ENCODE peak calls at places on chromosomes 3 and 15, in eight cellular contexts. One of them, this sample, is unnamed.
A peak's percentile ranks its signal among the peaks of the same experiment; 100 is the strongest.

GRCh38 chr15:88627463-88627862 is 6.3 kb downstream of the AEN start:
- DNase-seq in neuronal stem cell: no peak
- DNase-seq in CD4-positive, alpha-beta T cell: peak; percentile 58
- DNase-seq in CD8-positive, alpha-beta T cell: peak; percentile 90
- DNase-seq in OCI-LY7: peak; percentile 85
- DNase-seq in sigmoid colon: peak; percentile 9
- DNase-seq in right lobe of liver: no peak
- DNase-seq in stomach: no peak
- DNase-seq in this sample: no peak

GRCh38 chr15:34841220-34841841 is 46.0 kb upstream of the ACTC1 start:
- DNase-seq in neuronal stem cell: no peak
- DNase-seq in CD4-positive, alpha-beta T cell: no peak
- DNase-seq in CD8-positive, alpha-beta T cell: no peak
- DNase-seq in OCI-LY7: no peak
- DNase-seq in sigmoid colon: no peak
- DNase-seq in right lobe of liver: no peak
- DNase-seq in stomach: no peak
- DNase-seq in this sample: no peak

GRCh38 chr3:139281512-139282196 is 62.2 kb upstream of the MRPS22 start:
- DNase-seq in neuronal stem cell: no peak
- DNase-seq in CD4-positive, alpha-beta T cell: no peak
- DNase-seq in CD8-positive, alpha-beta T cell: no peak
- DNase-seq in OCI-LY7: no peak
- DNase-seq in sigmoid colon: no peak
- DNase-seq in right lobe of liver: no peak
- DNase-seq in stomach: no peak
- DNase-seq in this sample: no peak

GRCh38 chr3:57164606-57165573 is at the start of gene IL17RD:
- DNase-seq in neuronal stem cell: peak; percentile 85
- DNase-seq in CD4-positive, alpha-beta T cell: no peak
- DNase-seq in CD8-positive, alpha-beta T cell: peak; percentile 35
- DNase-seq in OCI-LY7: peak; percentile 84
- DNase-seq in sigmoid colon: peak; percentile 90
- DNase-seq in right lobe of liver: peak; percentile 85
- DNase-seq in stomach: peak; percentile 79
- DNase-seq in this sample: peak; percentile 86

GRCh38 chr3:125401402-125401801 is 26.3 kb upstream of the ZNF148 start:
- DNase-seq in neuronal stem cell: no peak
- DNase-seq in CD4-positive, alpha-beta T cell: no peak
- DNase-seq in CD8-positive, alpha-beta T cell: no peak
- DNase-seq in OCI-LY7: no peak
- DNase-seq in sigmoid colon: no peak
- DNase-seq in right lobe of liver: no peak
- DNase-seq in stomach: no peak
- DNase-seq in this sample: no peak

GRCh38 chr3:15148614-15149013 is 49.7 kb upstream of the RBSN start:
- DNase-seq in neuronal stem cell: no peak
- DNase-seq in CD4-positive, alpha-beta T cell: no peak
- DNase-seq in CD8-positive, alpha-beta T cell: no peak
- DNase-seq in OCI-LY7: peak; percentile 9
- DNase-seq in sigmoid colon: no peak
- DNase-seq in right lobe of liver: no peak
- DNase-seq in stomach: no peak
- DNase-seq in this sample: no peak

GRCh38 chr15:31435256-31435781 is 108.7 kb downstream of the KLF13 start:
- DNase-seq in neuronal stem cell: peak; percentile 30
- DNase-seq in CD4-positive, alpha-beta T cell: peak; percentile 61
- DNase-seq in CD8-positive, alpha-beta T cell: peak; percentile 93
- DNase-seq in OCI-LY7: peak; percentile 94
- DNase-seq in sigmoid colon: peak; percentile 89
- DNase-seq in right lobe of liver: peak; percentile 78
- DNase-seq in stomach: peak; percentile 70
- DNase-seq in this sample: peak; percentile 90

GRCh38 chr3:88626426-88627120 is 476.8 kb downstream of the C3orf38 start:
- DNase-seq in neuronal stem cell: no peak
- DNase-seq in CD4-positive, alpha-beta T cell: no peak
- DNase-seq in CD8-positive, alpha-beta T cell: no peak
- DNase-seq in OCI-LY7: no peak
- DNase-seq in sigmoid colon: no peak
- DNase-seq in right lobe of liver: no peak
- DNase-seq in stomach: no peak
- DNase-seq in this sample: no peak

GRCh38 chr15:63449711-63450110 is 54.7 kb upstream of the USP3 start:
- DNase-seq in neuronal stem cell: no peak
- DNase-seq in CD4-positive, alpha-beta T cell: no peak
- DNase-seq in CD8-positive, alpha-beta T cell: no peak
- DNase-seq in OCI-LY7: no peak
- DNase-seq in sigmoid colon: no peak
- DNase-seq in right lobe of liver: peak; percentile 66
- DNase-seq in stomach: no peak
- DNase-seq in this sample: no peak

GRCh38 chr15:51038258-51039042 is 56.3 kb downstream of the TNFAIP8L3 start:
- DNase-seq in neuronal stem cell: no peak
- DNase-seq in CD4-positive, alpha-beta T cell: no peak
- DNase-seq in CD8-positive, alpha-beta T cell: no peak
- DNase-seq in OCI-LY7: no peak
- DNase-seq in sigmoid colon: no peak
- DNase-seq in right lobe of liver: no peak
- DNase-seq in stomach: no peak
- DNase-seq in this sample: no peak

GRCh38 chr3:38653685-38654537 is 4.4 kb upstream of the SCN5A start:
- DNase-seq in neuronal stem cell: no peak
- DNase-seq in CD4-positive, alpha-beta T cell: no peak
- DNase-seq in CD8-positive, alpha-beta T cell: no peak
- DNase-seq in OCI-LY7: no peak
- DNase-seq in sigmoid colon: peak; percentile 34
- DNase-seq in right lobe of liver: no peak
- DNase-seq in stomach: no peak
- DNase-seq in this sample: no peak

GRCh38 chr3:31091748-31092147 is 197.3 kb upstream of the GADL1 start:
- DNase-seq in neuronal stem cell: no peak
- DNase-seq in CD4-positive, alpha-beta T cell: no peak
- DNase-seq in CD8-positive, alpha-beta T cell: no peak
- DNase-seq in OCI-LY7: no peak
- DNase-seq in sigmoid colon: no peak
- DNase-seq in right lobe of liver: no peak
- DNase-seq in stomach: no peak
- DNase-seq in this sample: no peak

GRCh38 chr3:30567139-30567753 is 39.2 kb upstream of the TGFBR2 start:
- DNase-seq in neuronal stem cell: no peak
- DNase-seq in CD4-positive, alpha-beta T cell: no peak
- DNase-seq in CD8-positive, alpha-beta T cell: no peak
- DNase-seq in OCI-LY7: no peak
- DNase-seq in sigmoid colon: no peak
- DNase-seq in right lobe of liver: peak; percentile 19
- DNase-seq in stomach: no peak
- DNase-seq in this sample: no peak

GRCh38 chr3:107690522-107691138 is 167.9 kb downstream of the BBX start:
- DNase-seq in neuronal stem cell: no peak
- DNase-seq in CD4-positive, alpha-beta T cell: no peak
- DNase-seq in CD8-positive, alpha-beta T cell: no peak
- DNase-seq in OCI-LY7: peak; percentile 65
- DNase-seq in sigmoid colon: no peak
- DNase-seq in right lobe of liver: no peak
- DNase-seq in stomach: no peak
- DNase-seq in this sample: no peak

GRCh38 chr3:16618721-16619120 is 13.5 kb upstream of the DAZL start:
- DNase-seq in neuronal stem cell: no peak
- DNase-seq in CD4-positive, alpha-beta T cell: no peak
- DNase-seq in CD8-positive, alpha-beta T cell: no peak
- DNase-seq in OCI-LY7: no peak
- DNase-seq in sigmoid colon: no peak
- DNase-seq in right lobe of liver: no peak
- DNase-seq in stomach: no peak
- DNase-seq in this sample: no peak

GRCh38 chr3:65893631-65894030 is 145.1 kb downstream of the MAGI1 start:
- DNase-seq in neuronal stem cell: no peak
- DNase-seq in CD4-positive, alpha-beta T cell: no peak
- DNase-seq in CD8-positive, alpha-beta T cell: no peak
- DNase-seq in OCI-LY7: no peak
- DNase-seq in sigmoid colon: no peak
- DNase-seq in right lobe of liver: no peak
- DNase-seq in stomach: no peak
- DNase-seq in this sample: no peak

GRCh38 chr3:27606537-27606936 is 115.6 kb downstream of the EOMES start:
- DNase-seq in neuronal stem cell: no peak
- DNase-seq in CD4-positive, alpha-beta T cell: no peak
- DNase-seq in CD8-positive, alpha-beta T cell: no peak
- DNase-seq in OCI-LY7: no peak
- DNase-seq in sigmoid colon: no peak
- DNase-seq in right lobe of liver: no peak
- DNase-seq in stomach: no peak
- DNase-seq in this sample: no peak

DNA sequence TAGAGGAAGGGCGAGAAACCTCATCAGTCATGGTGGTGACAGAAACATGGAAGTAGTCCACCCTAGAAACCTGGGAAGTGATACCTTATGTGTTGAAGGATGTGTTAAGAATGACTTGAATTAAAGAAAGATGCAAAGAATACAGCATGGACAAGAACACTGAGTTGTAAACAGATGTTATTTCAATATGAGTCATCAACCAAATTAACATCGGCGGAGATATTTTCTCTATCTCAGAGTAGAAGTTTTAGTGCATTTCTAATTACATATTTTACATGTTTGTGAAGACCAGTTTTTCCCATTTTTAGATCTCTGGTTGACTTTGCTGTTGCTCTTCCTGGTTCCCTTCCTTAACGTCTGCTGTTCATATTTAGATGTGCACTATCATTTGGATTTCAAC is 268.8 kb upstream of the TBL1XR1 start:
- DNase-seq in neuronal stem cell: no peak
- DNase-seq in CD4-positive, alpha-beta T cell: no peak
- DNase-seq in CD8-positive, alpha-beta T cell: no peak
- DNase-seq in OCI-LY7: no peak
- DNase-seq in sigmoid colon: no peak
- DNase-seq in right lobe of liver: no peak
- DNase-seq in stomach: no peak
- DNase-seq in this sample: no peak
- H3K27ac ChIP-seq in neuronal stem cell: no peak overlapping the region
- H3K27ac ChIP-seq in CD4-positive, alpha-beta T cell: no peak overlapping the region
- H3K27ac ChIP-seq in CD8-positive, alpha-beta T cell: no peak overlapping the region
- H3K27ac ChIP-seq in OCI-LY7: no peak overlapping the region
- H3K27ac ChIP-seq in sigmoid colon: peak overlapping the region; percentile 66
- H3K27ac ChIP-seq in right lobe of liver: no peak overlapping the region
- H3K27ac ChIP-seq in stomach: no peak overlapping the region
- H3K27ac ChIP-seq in this sample: no peak overlapping the region

GRCh38 chr15:52527196-52527897 is 1.3 kb downstream of the MYO5A start:
- DNase-seq in neuronal stem cell: no peak
- DNase-seq in CD4-positive, alpha-beta T cell: no peak
- DNase-seq in CD8-positive, alpha-beta T cell: no peak
- DNase-seq in OCI-LY7: no peak
- DNase-seq in sigmoid colon: no peak
- DNase-seq in right lobe of liver: no peak
- DNase-seq in stomach: no peak
- DNase-seq in this sample: no peak

GRCh38 chr15:52524223-52525136 is 4.2 kb downstream of the MYO5A start:
- DNase-seq in neuronal stem cell: no peak
- DNase-seq in CD4-positive, alpha-beta T cell: no peak
- DNase-seq in CD8-positive, alpha-beta T cell: no peak
- DNase-seq in OCI-LY7: no peak
- DNase-seq in sigmoid colon: no peak
- DNase-seq in right lobe of liver: no peak
- DNase-seq in stomach: no peak
- DNase-seq in this sample: no peak

GRCh38 chr15:52523192-52523591 is 5.5 kb downstream of the MYO5A start:
- DNase-seq in neuronal stem cell: no peak
- DNase-seq in CD4-positive, alpha-beta T cell: no peak
- DNase-seq in CD8-positive, alpha-beta T cell: no peak
- DNase-seq in OCI-LY7: no peak
- DNase-seq in sigmoid colon: no peak
- DNase-seq in right lobe of liver: no peak
- DNase-seq in stomach: no peak
- DNase-seq in this sample: no peak

GRCh38 chr15:52520421-52520820 is 8.3 kb downstream of the MYO5A start:
- DNase-seq in neuronal stem cell: no peak
- DNase-seq in CD4-positive, alpha-beta T cell: no peak
- DNase-seq in CD8-positive, alpha-beta T cell: no peak
- DNase-seq in OCI-LY7: no peak
- DNase-seq in sigmoid colon: no peak
- DNase-seq in right lobe of liver: no peak
- DNase-seq in stomach: no peak
- DNase-seq in this sample: no peak

GRCh38 chr15:52523646-52524045 is 5.0 kb downstream of the MYO5A start:
- DNase-seq in neuronal stem cell: no peak
- DNase-seq in CD4-positive, alpha-beta T cell: no peak
- DNase-seq in CD8-positive, alpha-beta T cell: no peak
- DNase-seq in OCI-LY7: no peak
- DNase-seq in sigmoid colon: no peak
- DNase-seq in right lobe of liver: no peak
- DNase-seq in stomach: no peak
- DNase-seq in this sample: no peak
- H3K9me3 ChIP-seq in neuronal stem cell: no peaks in the 10 kb centered on the region
- H3K9me3 ChIP-seq in CD4-positive, alpha-beta T cell: no peaks in the 10 kb centered on the region
- H3K9me3 ChIP-seq in CD8-positive, alpha-beta T cell: no peaks in the 10 kb centered on the region
- H3K9me3 ChIP-seq in OCI-LY7: no peaks in the 10 kb centered on the region
- H3K9me3 ChIP-seq in sigmoid colon: no peaks in the 10 kb centered on the region
- H3K9me3 ChIP-seq in right lobe of liver: no peaks in the 10 kb centered on the region
- H3K9me3 ChIP-seq in stomach: no peaks in the 10 kb centered on the region
- H3K9me3 ChIP-seq in this sample: no peaks in the 10 kb centered on the region

DNA sequence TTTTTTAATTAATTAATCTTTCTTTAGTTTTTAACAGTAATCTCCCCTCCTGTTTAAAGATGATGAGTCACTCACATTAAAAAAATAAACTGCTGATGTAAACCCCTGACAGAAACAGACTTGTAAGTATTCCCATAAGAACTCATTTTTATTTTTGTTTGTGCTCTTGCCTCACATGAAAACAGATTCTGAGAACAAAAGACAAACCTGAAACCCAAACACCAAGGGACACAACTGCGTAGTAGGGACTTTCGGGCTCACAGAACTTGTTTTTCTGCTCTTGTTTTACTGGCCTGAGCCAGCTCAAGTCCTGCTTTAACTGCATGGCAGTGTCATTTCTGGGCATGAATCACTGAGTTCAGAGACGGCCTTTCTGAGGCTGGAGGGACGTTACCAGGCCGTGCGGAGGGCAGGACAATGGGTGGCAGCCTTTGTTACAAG is 600.8 kb downstream of the FOXP1 start:
- DNase-seq in neuronal stem cell: no peak
- DNase-seq in CD4-positive, alpha-beta T cell: peak; percentile 3
- DNase-seq in CD8-positive, alpha-beta T cell: no peak
- DNase-seq in OCI-LY7: no peak
- DNase-seq in sigmoid colon: peak; percentile 74
- DNase-seq in right lobe of liver: no peak
- DNase-seq in stomach: peak; percentile 51
- DNase-seq in this sample: peak; percentile 43
- H3K27ac ChIP-seq in neuronal stem cell: peak overlapping the region; percentile 94
- H3K27ac ChIP-seq in CD4-positive, alpha-beta T cell: peak overlapping the region; percentile 37
- H3K27ac ChIP-seq in CD8-positive, alpha-beta T cell: no peak overlapping the region
- H3K27ac ChIP-seq in OCI-LY7: no peak overlapping the region
- H3K27ac ChIP-seq in sigmoid colon: peak overlapping the region; percentile 90
- H3K27ac ChIP-seq in right lobe of liver: peak overlapping the region; percentile 19
- H3K27ac ChIP-seq in stomach: peak overlapping the region; percentile 69
- H3K27ac ChIP-seq in this sample: peak overlapping the region; percentile 83

DNA sequence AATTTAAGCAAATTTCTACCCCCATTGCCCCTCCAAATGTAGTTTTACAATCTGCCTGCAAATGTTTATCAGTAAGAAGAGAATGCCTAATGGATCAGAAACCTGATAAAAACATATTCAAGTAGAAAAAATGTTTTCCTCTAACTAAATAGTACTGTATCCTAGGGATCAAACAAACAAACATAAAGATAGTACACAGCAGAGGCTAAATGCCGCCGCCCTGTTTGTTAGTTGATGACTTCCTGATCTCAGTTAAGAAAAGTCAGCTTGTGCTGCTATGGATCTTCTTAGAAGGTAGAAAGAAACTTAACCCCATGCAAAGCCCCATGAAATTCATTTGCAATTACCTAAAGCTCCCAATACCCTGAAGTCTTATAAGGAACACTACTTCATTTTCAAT is 387.3 kb upstream of the THBS1 start:
- DNase-seq in neuronal stem cell: no peak
- DNase-seq in CD4-positive, alpha-beta T cell: no peak
- DNase-seq in CD8-positive, alpha-beta T cell: no peak
- DNase-seq in OCI-LY7: no peak
- DNase-seq in sigmoid colon: no peak
- DNase-seq in right lobe of liver: no peak
- DNase-seq in stomach: no peak
- DNase-seq in this sample: no peak
- H3K9me3 ChIP-seq in neuronal stem cell: no peaks in the 10 kb centered on the region
- H3K9me3 ChIP-seq in CD4-positive, alpha-beta T cell: no peaks in the 10 kb centered on the region
- H3K9me3 ChIP-seq in CD8-positive, alpha-beta T cell: no peaks in the 10 kb centered on the region
- H3K9me3 ChIP-seq in OCI-LY7: no peaks in the 10 kb centered on the region
- H3K9me3 ChIP-seq in sigmoid colon: no peaks in the 10 kb centered on the region
- H3K9me3 ChIP-seq in right lobe of liver: no peaks in the 10 kb centered on the region
- H3K9me3 ChIP-seq in stomach: no peaks in the 10 kb centered on the region
- H3K9me3 ChIP-seq in this sample: no peaks in the 10 kb centered on the region

This sample was measured in heart left ventricle.